ENCODE peak calls at places on chromosomes 12 and 14, in six cellular contexts. Z is A549, D is HepG2, C is K562, W is endothelial cell of umbilical vein, Q is GM12878. U is an unnamed sample.

GRCh38 chr12:17334784-17335183 is 728.8 kb upstream of the LMO3 start:
- DNase-seq in Q (no peak), D (no peak), C (no peak), W (no peak), Z (no peak), U (no peak)

GRCh38 chr12:97602315-97602714 is 139.7 kb downstream of the RMST start:
- DNase-seq in Q (no peak), C (no peak), Z (no peak), D (no peak), W (no peak), U (no peak)

GRCh38 chr12:132279184-132279889 is 50.1 kb downstream of the GALNT9 start:
- DNase-seq in W (no peak), D (peak; percentile 81), Q (no peak), C (peak; percentile 23), Z (peak; percentile 57), U (peak; percentile 47)

GRCh38 chr14:95314609-95315008 is 5.1 kb downstream of the CLMN start:
- DNase-seq in Q (peak; percentile 45), C (no peak), Z (peak; percentile 43), W (no peak), D (no peak), U (peak; percentile 55)

GRCh38 chr12:40020261-40020691 is 85.6 kb downstream of the SLC2A13 start:
- DNase-seq in C (no peak), W (no peak), D (no peak), Z (no peak), Q (no peak), U (no peak)

GRCh38 chr14:99612737-99613330 is 8.8 kb upstream of the CCDC85C start:
- DNase-seq in Z (no peak), Q (no peak), W (no peak), D (no peak), C (no peak), U (no peak)

GRCh38 chr14:81268016-81268416 is 47.3 kb upstream of the GTF2A1 start:
- DNase-seq in D (peak; percentile 13), Q (no peak), C (peak; percentile 61), Z (peak; percentile 31), W (no peak), U (peak; percentile 6)

GRCh38 chr12:19382111-19382526 is 57.2 kb upstream of the AEBP2 start:
- DNase-seq in C (no peak), Z (peak; percentile 88), D (peak; percentile 9), W (peak; percentile 65), Q (peak; percentile 46), U (peak; percentile 71)

GRCh38 chr14:104101651-104102281 is 16.3 kb downstream of the ASPG start:
- DNase-seq in W (no peak), Q (no peak), Z (no peak), D (no peak), C (no peak), U (no peak)

GRCh38 chr14:88463318-88463717 is 77.9 kb downstream of the SPATA7 start:
- DNase-seq in D (peak; percentile 53), W (peak; percentile 14), Z (peak; percentile 38), C (peak; percentile 33), Q (no peak), U (peak; percentile 30)

GRCh38 chr12:6667559-6668210 is 4.8 kb upstream of the ING4 start:
- DNase-seq in D (no peak), Z (peak; percentile 58), Q (no peak), C (no peak), W (no peak), U (no peak)

GRCh38 chr12:6666211-6666610 is 3.3 kb upstream of the ING4 start:
- DNase-seq in Q (no peak), D (no peak), C (no peak), W (no peak), Z (no peak), U (no peak)

GRCh38 chr12:6664902-6665301 is 2.0 kb upstream of the ING4 start:
- DNase-seq in D (no peak), W (no peak), Q (no peak), C (no peak), Z (no peak), U (peak; percentile 83)

GRCh38 chr12:6662602-6662905 is 365 bp downstream of the ING4 start:
- DNase-seq in C (peak; percentile 72), Z (no peak), D (no peak), Q (no peak), W (no peak), U (no peak)

GRCh38 chr12:6662906-6663742 is at the start of gene ING4:
- DNase-seq in W (peak; percentile 99), Z (peak; percentile 100), Q (peak; percentile 96), D (peak; percentile 99), C (peak; percentile 98), U (peak; percentile 99)
- TF ChIP-seq POLR2A in W (peak; percentile 60), Z (no peak), Q (peak; percentile 68), D (peak; percentile 42), C (peak; percentile 72), U (no peak)

GRCh38 chr14:76117789-76118188 is 33.9 kb upstream of the GPATCH2L start:
- DNase-seq in D (no peak), Q (no peak), C (no peak), Z (no peak), W (no peak), U (no peak)
- TF ChIP-seq MYC in D (no peak), Q (no peak), C (no peak), Z (no peak), W (no peak), U (no peak)

DNA sequence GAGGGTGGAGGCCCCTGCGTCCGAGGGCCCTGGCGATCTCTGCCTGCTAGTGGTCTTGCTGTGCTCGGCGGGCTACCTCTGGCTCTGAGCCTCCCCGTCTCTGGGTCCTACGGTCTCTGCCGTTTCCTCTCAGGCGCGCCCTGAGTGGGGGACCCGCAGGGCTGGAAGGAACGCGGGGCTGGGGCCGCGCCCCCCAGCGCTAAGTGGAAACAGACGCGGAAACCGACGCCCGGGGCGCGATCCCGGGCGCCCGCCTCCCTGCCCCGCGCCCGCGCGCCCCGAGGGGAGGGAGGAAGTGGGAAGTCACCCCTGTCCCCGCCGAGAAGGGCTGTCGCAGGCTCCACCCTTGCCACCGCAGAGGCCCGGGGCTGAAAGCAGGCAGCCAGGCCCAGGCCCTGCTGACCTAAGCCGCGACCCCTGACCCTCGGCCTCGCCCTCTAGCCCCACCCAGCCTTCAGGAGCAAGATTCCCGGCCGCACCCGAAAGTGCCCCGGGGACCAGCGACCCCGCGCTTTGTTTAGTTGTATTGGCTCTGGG is 831 bp downstream of the CRIP1 start:
- DNase-seq in D (no peak), Z (no peak), Q (no peak), W (no peak), C (peak; percentile 31), U (peak; percentile 55)
- TF ChIP-seq POLR2A in D (no peak), Z (no peak), Q (no peak), W (no peak), C (no peak), U (no peak)

DNA sequence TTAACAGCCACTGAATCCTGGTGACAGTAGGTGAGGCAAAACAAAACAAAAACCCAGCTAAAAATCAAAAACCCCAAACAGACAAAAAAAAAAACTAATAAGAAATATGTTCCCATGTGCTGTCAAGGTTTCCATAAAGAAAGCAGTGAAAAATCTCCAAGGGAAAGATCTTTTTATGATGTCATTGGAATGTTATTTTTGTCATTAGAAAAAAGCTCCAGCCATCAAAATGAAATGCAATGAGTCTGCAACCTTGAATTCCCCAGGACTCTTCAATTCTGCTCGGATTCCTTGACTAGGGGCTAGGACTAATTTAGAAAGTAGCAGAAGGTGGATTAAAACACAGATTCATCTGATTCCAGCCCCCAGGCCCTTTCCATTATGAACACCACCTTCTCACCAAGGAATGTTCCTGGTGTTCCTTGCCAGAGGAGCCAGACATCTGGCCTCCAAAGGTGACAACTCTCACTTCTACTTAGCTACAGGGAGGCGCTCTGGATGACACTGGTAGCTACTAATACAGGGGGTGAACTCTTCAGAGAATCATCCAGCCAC is 6.0 kb upstream of the PCNX1 start:
- DNase-seq in C (no peak), Q (no peak), Z (no peak), W (no peak), D (no peak), U (no peak)
- TF ChIP-seq MYC in C (no peak), Q (no peak), Z (no peak), W (no peak), D (no peak), U (no peak)

U was measured in NB4.